ENCODE peak calls at places on chromosomes 2 and 18, in seven cellular contexts. J, M, H, A, O, F and D are unnamed samples.

GRCh38 chr2:110866036-110866435 is 133.7 kb downstream of the ACOXL start:
- DNase-seq in H (no peak), M (no peak), J (no peak), O (no peak), F (no peak), A (no peak), D (no peak)

GRCh38 chr2:156903335-156903734 is 354.2 kb upstream of the GALNT5 start:
- DNase-seq in J (peak; percentile 39), F (no peak), M (no peak), A (no peak), H (peak; percentile 65), O (no peak), D (no peak)

GRCh38 chr2:182668671-182669070 is 47.4 kb upstream of the DNAJC10 start:
- DNase-seq in F (no peak), J (peak; percentile 3), H (peak; percentile 34), O (no peak), A (no peak), M (peak; percentile 12), D (peak; percentile 92)

GRCh38 chr2:4763009-4763408 is 929.2 kb upstream of the SOX11 start:
- DNase-seq in H (peak; percentile 6), M (peak; percentile 62), A (peak; percentile 78), F (peak; percentile 62), J (no peak), O (no peak), D (no peak)

GRCh38 chr18:9507565-9508088 is 32.3 kb downstream of the RALBP1 start:
- DNase-seq in H (no peak), J (no peak), M (no peak), F (no peak), O (no peak), A (no peak), D (no peak)

GRCh38 chr2:5691659-5692529 is at the start of gene SOX11:
- DNase-seq in J (peak; percentile 72), F (peak; percentile 99), O (no peak), A (peak; percentile 97), H (no peak), M (peak; percentile 97), D (no peak)

GRCh38 chr2:105764059-105764458 is 19.3 kb downstream of the NCK2 start:
- DNase-seq in A (no peak), O (no peak), F (no peak), J (no peak), H (no peak), M (no peak), D (no peak)

GRCh38 chr18:58863539-58864145 is 1.0 kb upstream of the ZNF532 start:
- DNase-seq in F (peak; percentile 82), A (peak; percentile 87), J (peak; percentile 74), H (peak; percentile 38), M (peak; percentile 55), O (no peak), D (peak; percentile 42)

GRCh38 chr2:8627692-8628085 is 54.2 kb upstream of the ID2 start:
- DNase-seq in A (no peak), O (no peak), M (peak; percentile 22), H (no peak), J (no peak), F (no peak), D (no peak)

DNA sequence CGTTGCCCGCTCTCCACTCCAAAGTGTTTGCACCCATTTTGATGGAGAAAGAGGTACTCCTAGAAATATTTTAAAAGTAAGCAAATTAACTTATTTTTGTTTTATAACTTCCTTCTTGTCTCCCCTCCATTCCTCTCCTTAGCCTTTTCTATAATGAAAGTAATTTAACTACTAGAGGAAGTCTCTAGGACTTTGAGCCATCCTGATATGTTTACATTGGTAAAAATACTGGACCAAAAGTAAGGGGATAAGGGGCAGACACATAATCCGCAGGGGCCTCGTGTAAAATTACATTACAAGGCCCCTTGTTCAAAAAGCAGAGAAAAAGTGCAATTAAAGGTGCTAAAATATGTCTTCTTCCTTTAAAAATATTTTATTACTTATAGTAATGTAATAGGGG is 55.4 kb downstream of the MYOM1 start:
- DNase-seq in H (no peak), O (no peak), A (no peak), F (no peak), J (no peak), M (no peak), D (no peak)
- H3K4me3 ChIP-seq in H (no peak overlapping the region), O (no peak overlapping the region), A (no peak overlapping the region), F (no peak overlapping the region), J (no peak overlapping the region), M (no peak overlapping the region), D (no peak overlapping the region)

GRCh38 chr2:152761171-152761570 is 42.8 kb downstream of the ARL6IP6 start:
- DNase-seq in O (no peak), A (no peak), J (no peak), H (no peak), F (no peak), M (no peak), D (no peak)

GRCh38 chr2:152762202-152762601 is 43.8 kb downstream of the ARL6IP6 start:
- DNase-seq in H (no peak), J (peak; percentile 77), M (no peak), A (peak; percentile 30), F (no peak), O (no peak), D (no peak)

GRCh38 chr2:152763651-152764050 is 45.2 kb downstream of the ARL6IP6 start:
- DNase-seq in O (no peak), J (no peak), M (no peak), H (no peak), F (no peak), A (no peak), D (no peak)

DNA sequence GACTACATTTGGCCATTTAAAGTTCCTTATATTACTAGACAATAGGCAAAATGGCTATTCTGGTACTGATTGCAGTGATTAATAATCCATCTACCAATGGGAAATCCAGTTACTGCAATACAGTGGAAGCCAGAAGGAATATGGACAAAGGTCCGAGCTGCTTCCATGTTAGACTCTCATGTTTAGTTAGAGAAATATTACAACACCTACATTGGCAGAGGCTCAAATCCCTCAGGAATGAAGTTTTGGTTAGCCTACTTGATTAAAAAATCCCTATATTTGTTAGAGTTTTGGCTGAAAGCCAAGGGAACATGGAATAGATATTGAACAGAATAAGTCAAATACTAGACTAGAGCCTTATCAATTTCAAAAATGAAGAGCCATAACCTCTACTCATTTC is 48.5 kb downstream of the ARL6IP6 start:
- DNase-seq in H (no peak), A (no peak), F (no peak), M (no peak), J (peak; percentile 22), O (no peak), D (no peak)
- TF ChIP-seq EZH2phosphoT487 in H (no peak), A (no peak), F (no peak), M (no peak), J (no peak), O (no peak), D (no peak)

DNA sequence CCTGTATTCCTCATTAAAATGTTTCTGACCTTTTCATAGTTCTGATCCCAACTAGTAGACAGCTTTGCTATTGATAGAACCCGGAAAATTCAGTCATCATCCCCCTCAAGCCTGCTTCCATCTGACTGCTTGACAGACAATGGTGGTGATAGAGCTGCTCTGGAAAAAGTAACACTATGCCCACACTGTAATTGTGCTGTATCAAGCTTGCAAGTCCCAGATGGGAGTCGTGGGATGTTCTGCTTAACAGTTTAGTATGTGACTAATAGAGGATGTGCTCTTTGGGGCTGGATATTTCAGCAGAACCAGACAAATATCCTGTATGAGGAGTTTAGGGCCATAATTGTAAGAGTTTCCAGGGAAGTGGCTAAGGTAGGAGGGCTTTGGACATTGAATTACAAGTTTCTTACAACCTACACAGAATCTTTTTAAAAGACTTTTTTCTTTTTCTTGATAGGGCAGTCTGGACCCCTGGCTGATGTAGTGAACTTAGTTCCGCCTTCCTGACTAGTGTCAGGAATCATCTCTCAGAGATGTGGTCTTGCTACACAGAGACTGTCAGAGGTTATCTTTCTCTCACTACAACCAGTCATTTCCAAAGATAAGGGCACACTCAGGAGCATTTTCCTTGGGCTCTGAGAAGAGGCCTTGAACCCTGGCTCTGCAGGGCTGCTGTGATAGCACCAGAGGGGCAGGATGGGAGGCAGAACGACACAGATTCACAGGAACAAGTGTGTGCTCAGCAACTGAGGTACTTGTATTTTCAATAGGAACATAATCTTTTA is 158.0 kb upstream of the RBMS1 start:
- DNase-seq in F (no peak), A (no peak), H (peak; percentile 39), J (peak; percentile 74), O (no peak), M (no peak), D (no peak)
- H3K4me3 ChIP-seq in F (no peak overlapping the region), A (no peak overlapping the region), H (no peak overlapping the region), J (no peak overlapping the region), O (no peak overlapping the region), M (no peak overlapping the region), D (no peak overlapping the region)

DNA sequence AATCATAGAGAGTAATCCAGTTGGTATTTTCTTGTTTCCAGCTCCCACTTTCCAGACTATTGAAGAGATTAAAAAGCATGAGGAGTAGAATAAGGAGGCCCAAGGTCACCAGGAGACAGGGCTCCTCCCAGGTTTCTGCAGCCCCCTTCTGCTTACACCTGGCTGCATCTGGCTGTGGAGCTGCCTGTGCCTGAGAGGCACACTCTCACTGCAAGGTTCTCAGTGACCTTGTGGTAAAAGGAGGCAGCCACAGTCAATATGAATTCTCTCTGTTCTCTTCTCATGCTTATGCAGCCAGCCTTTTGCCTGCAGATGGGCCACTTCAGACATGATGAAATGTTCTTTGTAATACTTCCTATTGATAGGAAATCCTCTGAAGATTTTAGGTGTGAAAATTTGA is 233.7 kb downstream of the MYO3B start:
- DNase-seq in F (no peak), H (no peak), M (peak; percentile 19), J (no peak), A (no peak), O (no peak), D (no peak)
- TF ChIP-seq EZH2phosphoT487 in F (no peak), H (no peak), M (no peak), J (no peak), A (no peak), O (no peak), D (no peak)